ENCODE peak calls at places on chromosomes 5 and 9, in four cellular contexts. One of them, this sample, is unnamed.

GRCh38 chr5:9212605-9213004 is 333.3 kb downstream of the SEMA5A start:
- DNase-seq in SHP77: no peak
- DNase-seq in CD8-positive, alpha-beta T cell: no peak
- DNase-seq in HuH-7.5: no peak
- DNase-seq in this sample: no peak

GRCh38 chr9:127660886-127661285 is 45.9 kb upstream of the CFAP157 start:
- DNase-seq in SHP77: no peak
- DNase-seq in CD8-positive, alpha-beta T cell: no peak
- DNase-seq in HuH-7.5: no peak
- DNase-seq in this sample: no peak

GRCh38 chr9:98380065-98380681 is 124.7 kb upstream of the TBC1D2 start:
- DNase-seq in SHP77: no peak
- DNase-seq in CD8-positive, alpha-beta T cell: no peak
- DNase-seq in HuH-7.5: no peak
- DNase-seq in this sample: no peak

GRCh38 chr9:137431416-137431931 is 8.3 kb downstream of the NOXA1 start:
- DNase-seq in SHP77: no peak
- DNase-seq in CD8-positive, alpha-beta T cell: no peak
- DNase-seq in HuH-7.5: no peak
- DNase-seq in this sample: no peak

GRCh38 chr9:116276651-116277121 is 123.1 kb downstream of the PAPPA start:
- DNase-seq in SHP77: no peak
- DNase-seq in CD8-positive, alpha-beta T cell: no peak
- DNase-seq in HuH-7.5: no peak
- DNase-seq in this sample: no peak

GRCh38 chr5:77952811-77953210 is 176.7 kb upstream of the TBCA start:
- DNase-seq in SHP77: no peak
- DNase-seq in CD8-positive, alpha-beta T cell: no peak
- DNase-seq in HuH-7.5: no peak
- DNase-seq in this sample: no peak

GRCh38 chr5:172798422-172799215 is 27.6 kb upstream of the DUSP1 start:
- DNase-seq in SHP77: no peak
- DNase-seq in CD8-positive, alpha-beta T cell: no peak
- DNase-seq in HuH-7.5: no peak
- DNase-seq in this sample: no peak

GRCh38 chr5:157870837-157871834 is 12.2 kb upstream of the CLINT1 start:
- DNase-seq in SHP77: no peak
- DNase-seq in CD8-positive, alpha-beta T cell: no peak
- DNase-seq in HuH-7.5: no peak
- DNase-seq in this sample: no peak

GRCh38 chr5:1412621-1413020 is 32.6 kb downstream of the SLC6A3 start:
- DNase-seq in SHP77: no peak
- DNase-seq in CD8-positive, alpha-beta T cell: no peak
- DNase-seq in HuH-7.5: no peak
- DNase-seq in this sample: no peak

GRCh38 chr5:43019615-43020293 is 20.4 kb downstream of the ANXA2R start:
- DNase-seq in SHP77: peak; percentile 98
- DNase-seq in CD8-positive, alpha-beta T cell: peak; percentile 77
- DNase-seq in HuH-7.5: no peak
- DNase-seq in this sample: no peak

GRCh38 chr5:111929892-111930291 is 172.9 kb upstream of the NREP start:
- DNase-seq in SHP77: no peak
- DNase-seq in CD8-positive, alpha-beta T cell: no peak
- DNase-seq in HuH-7.5: peak; percentile 8
- DNase-seq in this sample: no peak

GRCh38 chr9:11086561-11086960 is 473.8 kb upstream of the PTPRD start:
- DNase-seq in SHP77: no peak
- DNase-seq in CD8-positive, alpha-beta T cell: no peak
- DNase-seq in HuH-7.5: no peak
- DNase-seq in this sample: no peak

This sample was measured in cerebellar nuclear complex.